ENCODE peak calls at places on chromosome 16, in five cellular contexts. Z is activated gamma-delta T cell treated with anti-CD3 and anti-CD28 coated beads, Interleukin-2, amount 50 U/mL, for 16 hours; R is stimulated activated CD8-positive, alpha-beta memory T cell treated with anti-CD3 and anti-CD28 coated beads, Interleukin-12 subunit alpha, Interleukin-12 subunit beta, amount 100 ng/mL, for 4 hours; Y is CD8-positive, alpha-beta memory T cell; M is GM13977. H is an unnamed sample.

GRCh38 chr16:68319185-68319908 is 8.5 kb downstream of the PRMT7 start:
- DNase-seq in Y (no peak), Z (peak), M (peak), R (no peak), H (no peak)

GRCh38 chr16:69311533-69312388 is 611 bp downstream of the VPS4A start:
- DNase-seq in Z (peak), R (no peak), Y (no peak), M (peak), H (peak)

GRCh38 chr16:75176926-75177325 is 28.6 kb downstream of the ZFP1 start:
- DNase-seq in M (no peak), R (no peak), Y (no peak), Z (no peak), H (no peak)

GRCh38 chr16:48365030-48365600 is 20.1 kb downstream of the SIAH1 start:
- DNase-seq in Z (no peak), R (no peak), Y (no peak), M (no peak), H (no peak)

GRCh38 chr16:11245222-11245737 is 10.7 kb downstream of the SOCS1 start:
- DNase-seq in R (no peak), Z (no peak), M (no peak), Y (no peak), H (no peak)

GRCh38 chr16:53417011-53417410 is 17.3 kb upstream of the RBL2 start:
- DNase-seq in Z (no peak), R (no peak), M (no peak), Y (no peak), H (no peak)

GRCh38 chr16:46803373-46803772 is 27.6 kb downstream of the C16orf87 start:
- DNase-seq in Z (no peak), Y (no peak), M (no peak), R (no peak), H (no peak)

GRCh38 chr16:4917117-4917516 is 19.8 kb downstream of the PPL start:
- DNase-seq in M (no peak), R (no peak), Y (no peak), Z (no peak), H (no peak)

H was measured in endothelial cell.